ENCODE peak calls at places on chromosome 10, in nine cellular contexts. Z is A673; P is H9; E is activated T-cell treated with anti-CD3 and anti-CD28 coated beads, Interleukin-2, amount 50 U/mL, for 72 hours; U is GM12865; K is stomach; D is left cardiac atrium; W is T-helper 9 cell; J is prostate gland. L is an unnamed sample.

GRCh38 chr10:77886795-77887355 is 39.7 kb downstream of the DLG5 start:
- DNase-seq in Z (no peak), P (no peak), E (no peak), U (no peak), K (no peak), D (no peak), W (no peak), J (no peak), L (no peak)

GRCh38 chr10:96497391-96497790 is 16.3 kb downstream of the TLL2 start:
- DNase-seq in Z (no peak), P (peak; percentile 20), E (no peak), U (no peak), K (no peak), D (no peak), W (no peak), J (no peak), L (peak; percentile 1)

GRCh38 chr10:14681802-14682201 is 92.9 kb downstream of the FAM107B start:
- DNase-seq in Z (no peak), P (no peak), E (no peak), U (no peak), K (no peak), D (no peak), W (no peak), J (no peak), L (no peak)

GRCh38 chr10:72321248-72322029 is 33.3 kb downstream of the DNAJB12 start:
- DNase-seq in Z (no peak), P (no peak), E (no peak), U (no peak), K (no peak), D (no peak), W (no peak), J (no peak), L (no peak)

GRCh38 chr10:36271631-36272340 is 629.7 kb upstream of the FZD8 start:
- DNase-seq in Z (no peak), P (no peak), E (no peak), U (no peak), K (no peak), D (no peak), W (no peak), J (no peak), L (no peak)

GRCh38 chr10:3415038-3415736 is 242.6 kb upstream of the PITRM1 start:
- DNase-seq in Z (no peak), P (no peak), E (no peak), U (no peak), K (no peak), D (no peak), W (no peak), J (no peak), L (no peak)

GRCh38 chr10:47308775-47309174 is 8.8 kb downstream of the GDF10 start:
- DNase-seq in Z (no peak), P (no peak), E (no peak), U (no peak), K (no peak), D (no peak), W (no peak), J (no peak), L (no peak)

GRCh38 chr10:80506189-80506575 is 31.5 kb upstream of the SH2D4B start:
- DNase-seq in Z (no peak), P (no peak), E (no peak), U (no peak), K (no peak), D (no peak), W (no peak), J (no peak), L (no peak)

GRCh38 chr10:123379156-123379555 is 225.0 kb downstream of the BUB3 start:
- DNase-seq in Z (no peak), P (peak; percentile 48), E (no peak), U (no peak), K (no peak), D (no peak), W (no peak), J (no peak), L (no peak)

GRCh38 chr10:116444527-116445142 is 17.0 kb downstream of the PNLIPRP3 start:
- DNase-seq in Z (peak; percentile 38), P (peak; percentile 36), E (no peak), U (peak; percentile 42), K (no peak), D (no peak), W (no peak), J (no peak), L (peak; percentile 16)

GRCh38 chr10:3803884-3804741 is 19.1 kb upstream of the KLF6 start:
- DNase-seq in Z (no peak), P (no peak), E (peak; percentile 86), U (no peak), K (no peak), D (no peak), W (peak; percentile 49), J (no peak), L (no peak)

GRCh38 chr10:109114578-109114977 is 808.7 kb downstream of the XPNPEP1 start:
- DNase-seq in Z (no peak), P (no peak), E (no peak), U (no peak), K (no peak), D (no peak), W (no peak), J (no peak), L (no peak)

GRCh38 chr10:3060481-3060889 is 6.9 kb upstream of the PFKP start:
- DNase-seq in Z (no peak), P (no peak), E (no peak), U (no peak), K (no peak), D (no peak), W (no peak), J (no peak), L (no peak)

GRCh38 chr10:127338391-127339108 is 142.2 kb upstream of the INSYN2A start:
- DNase-seq in Z (peak; percentile 44), P (no peak), E (no peak), U (no peak), K (no peak), D (no peak), W (no peak), J (no peak), L (no peak)

L was measured in mucosa of gallbladder.